ENCODE peak calls at places on chromosomes 16 and 17, in four cellular contexts. J, D, X and U are unnamed samples.
A peak's percentile ranks its signal among the peaks of the same experiment; 100 is the strongest.

GRCh38 chr17:40410082-40410481 is 7.6 kb downstream of the TOP2A start:
- DNase-seq in D (no peak), J (no peak), X (no peak), U (no peak)

GRCh38 chr16:81076566-81077076 is 417 bp downstream of the C16orf46 start:
- DNase-seq in J (peak; percentile 95), X (peak; percentile 87), D (peak; percentile 91), U (peak; percentile 37)

GRCh38 chr17:46071796-46072195 is 72.7 kb downstream of the STH start:
- DNase-seq in X (no peak), J (no peak), D (no peak), U (no peak)

GRCh38 chr17:57923182-57923872 is 31.9 kb downstream of the CUEDC1 start:
- DNase-seq in D (no peak), X (no peak), J (no peak), U (no peak)

GRCh38 chr16:964696-965395 is 5.9 kb downstream of the LMF1 start:
- DNase-seq in X (no peak), D (no peak), J (peak; percentile 73), U (peak; percentile 22)

GRCh38 chr17:64994781-64995538 is 61.6 kb downstream of the GNA13 start:
- DNase-seq in J (no peak), X (no peak), D (no peak), U (no peak)

GRCh38 chr17:72417627-72418026 is 296.8 kb downstream of the SOX9 start:
- DNase-seq in D (no peak), J (no peak), X (no peak), U (no peak)

GRCh38 chr16:88810868-88811599 is 694 bp downstream of the APRT start:
- DNase-seq in X (peak; percentile 87), J (peak; percentile 44), D (peak; percentile 82), U (no peak)

GRCh38 chr17:39208893-39209292 is 8.8 kb downstream of the RPL19 start:
- DNase-seq in D (no peak), J (no peak), X (peak; percentile 54), U (no peak)

GRCh38 chr17:67585077-67585602 is 132.6 kb upstream of the NOL11 start:
- DNase-seq in J (no peak), X (no peak), D (no peak), U (peak; percentile 54)

GRCh38 chr17:30236807-30237206 is 1.3 kb upstream of the SLC6A4 start:
- DNase-seq in D (peak; percentile 32), J (no peak), X (peak; percentile 70), U (no peak)

GRCh38 chr17:29291163-29291752 is 2.7 kb downstream of the NUFIP2 start:
- DNase-seq in D (no peak), J (no peak), X (peak; percentile 79), U (no peak)

GRCh38 chr17:18076941-18077340 is 10.8 kb upstream of the DRG2 start:
- DNase-seq in J (no peak), D (no peak), X (no peak), U (no peak)

GRCh38 chr17:15289285-15290185 is 24.4 kb upstream of the PMP22 start:
- DNase-seq in D (no peak), X (peak; percentile 97), J (no peak), U (no peak)

GRCh38 chr16:66512589-66513404 is 37.1 kb downstream of the TK2 start:
- DNase-seq in J (no peak), X (peak; percentile 86), D (no peak), U (no peak)

GRCh38 chr16:2710711-2711231 is 9.3 kb downstream of the PRSS27 start:
- DNase-seq in X (no peak), J (no peak), D (no peak), U (no peak)

GRCh38 chr16:62950351-62950750 is 914.1 kb upstream of the CDH8 start:
- DNase-seq in J (no peak), X (no peak), D (no peak), U (no peak)

GRCh38 chr17:39642675-39643074 is 5.7 kb downstream of the STARD3 start:
- DNase-seq in D (no peak), J (no peak), X (no peak), U (no peak)

GRCh38 chr17:6365187-6365943 is 69.6 kb downstream of the AIPL1 start:
- DNase-seq in D (no peak), J (no peak), X (peak; percentile 75), U (peak; percentile 66)

GRCh38 chr17:41678411-41678906 is 10.2 kb upstream of the EIF1 start:
- DNase-seq in J (no peak), X (peak; percentile 76), D (no peak), U (no peak)

DNA sequence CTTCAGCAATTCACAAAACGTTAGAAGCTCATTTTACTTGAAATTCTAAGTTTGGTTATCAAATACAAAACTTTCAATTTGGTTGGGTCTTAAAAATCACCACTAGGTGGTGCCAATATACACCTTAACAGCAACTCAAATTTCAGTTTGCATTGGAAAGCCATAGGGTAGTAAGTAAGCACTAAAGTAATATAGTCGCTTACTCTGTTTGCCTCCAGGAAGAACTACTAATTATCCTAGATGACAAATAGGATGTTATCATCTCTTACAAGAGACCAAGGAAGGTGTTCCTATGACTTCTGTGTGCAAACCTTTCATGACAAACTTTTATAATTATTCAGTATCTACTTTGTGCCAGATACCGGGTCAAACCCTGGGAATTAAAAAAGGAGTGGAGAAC is 93.3 kb downstream of the MYO1D start:
- DNase-seq in X (peak; percentile 69), J (no peak), D (no peak), U (no peak)
- H3K27ac ChIP-seq in X (no peak overlapping the region), J (no peak overlapping the region), D (no peak overlapping the region), U (peak overlapping the region; percentile 28)

GRCh38 chr16:4948903-4949766 is 9.0 kb upstream of the SEC14L5 start:
- DNase-seq in X (no peak), D (no peak), J (no peak), U (no peak)
- H3K27ac ChIP-seq in X (no peak overlapping the region), D (no peak overlapping the region), J (no peak overlapping the region), U (no peak overlapping the region)

DNA sequence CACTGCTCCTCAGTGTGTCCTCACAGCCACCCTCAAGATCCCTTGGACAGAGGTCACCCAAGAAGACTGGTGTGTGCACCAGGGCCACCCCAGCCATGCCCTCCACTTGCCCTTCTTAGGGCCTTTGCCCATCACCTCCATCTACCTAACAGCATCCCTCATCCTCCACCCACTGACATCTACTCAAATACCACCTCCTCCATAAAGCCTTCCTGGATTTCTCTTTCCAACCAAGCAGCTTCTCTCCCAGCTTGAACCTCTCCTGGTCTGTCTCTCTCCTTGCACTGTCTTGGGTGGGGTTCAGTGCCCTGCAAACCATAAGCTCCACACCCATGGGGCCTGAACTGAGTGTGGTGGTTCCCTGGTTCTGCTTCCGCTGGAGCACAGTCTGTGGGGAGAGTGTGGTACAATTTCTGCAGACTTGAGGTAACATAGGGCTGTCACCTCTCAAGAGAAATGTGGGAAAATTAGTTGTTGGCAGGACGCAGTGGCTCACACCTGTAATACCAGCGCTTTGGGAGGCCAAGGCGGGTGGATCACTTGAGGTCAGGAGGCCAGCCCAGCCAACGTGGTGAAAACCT is 14.4 kb downstream of the KATNB1 start:
- DNase-seq in X (no peak), D (no peak), J (no peak), U (no peak)
- H3K27ac ChIP-seq in X (no peak overlapping the region), D (no peak overlapping the region), J (no peak overlapping the region), U (no peak overlapping the region)

DNA sequence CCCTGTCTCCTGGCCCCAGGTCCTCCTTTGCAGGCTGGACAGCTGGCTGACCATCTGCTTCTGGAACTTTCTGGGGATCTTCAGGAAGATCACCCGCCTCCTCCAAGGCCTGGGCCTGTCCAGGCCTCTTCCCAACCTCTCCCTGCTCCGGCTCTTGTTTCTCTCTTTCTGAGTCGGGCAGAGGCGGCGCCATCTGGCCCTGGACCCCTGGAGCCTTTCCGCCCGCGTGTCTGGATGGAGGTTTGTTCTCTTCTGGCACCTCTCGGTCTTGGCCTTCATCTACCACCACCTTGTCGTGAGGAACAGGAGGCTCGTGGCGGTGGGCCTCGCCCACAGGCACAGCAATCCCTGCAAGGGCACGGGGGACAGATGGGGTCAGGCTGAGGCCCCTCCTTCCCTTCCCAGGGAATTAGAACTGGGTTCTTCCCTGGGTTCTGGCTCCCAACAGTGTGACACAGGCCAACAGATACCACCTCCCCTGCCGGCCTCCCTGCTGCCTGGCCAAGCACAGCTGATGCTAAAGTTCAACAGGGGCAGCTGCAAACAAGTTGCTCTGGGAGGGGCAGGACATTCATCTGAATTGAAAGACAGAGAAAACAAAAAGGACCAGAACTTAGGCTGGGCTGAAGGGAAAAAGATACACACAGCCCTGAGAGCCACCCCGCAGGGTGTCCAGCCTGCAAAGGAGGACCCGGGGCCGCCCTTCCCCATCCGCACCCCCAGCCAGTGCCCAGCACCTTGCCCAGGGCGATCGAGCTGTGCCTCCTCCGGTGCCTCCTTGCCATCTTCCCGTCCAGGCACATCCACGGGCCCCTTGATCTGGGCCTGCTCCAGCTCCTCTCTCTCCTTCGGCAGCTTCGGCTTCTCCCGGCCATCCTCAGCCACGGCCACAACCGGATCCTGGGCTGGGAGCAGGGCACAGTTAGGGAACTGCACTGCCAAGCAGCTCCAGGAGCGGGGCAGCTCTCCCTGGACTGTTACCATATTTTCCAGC is 13.5 kb downstream of the NDUFAF8 start:
- DNase-seq in X (no peak), D (no peak), J (no peak), U (no peak)
- H3K27ac ChIP-seq in X (no peak overlapping the region), D (no peak overlapping the region), J (no peak overlapping the region), U (no peak overlapping the region)

GRCh38 chr17:75573994-75574393 is 13.6 kb upstream of the MYO15B start:
- DNase-seq in X (no peak), D (no peak), J (no peak), U (no peak)
- H3K27ac ChIP-seq in X (no peak overlapping the region), D (no peak overlapping the region), J (no peak overlapping the region), U (no peak overlapping the region)

GRCh38 chr17:16361874-16362273 is 8.6 kb upstream of the CENPV start:
- DNase-seq in J (no peak), X (no peak), D (no peak), U (no peak)
- H3K27ac ChIP-seq in J (no peak overlapping the region), X (no peak overlapping the region), D (no peak overlapping the region), U (no peak overlapping the region)

GRCh38 chr17:2372180-2372579 is 28.7 kb downstream of the MNT start:
- DNase-seq in X (no peak), D (no peak), J (no peak), U (no peak)
- H3K27ac ChIP-seq in X (no peak overlapping the region), D (no peak overlapping the region), J (no peak overlapping the region), U (no peak overlapping the region)

DNA sequence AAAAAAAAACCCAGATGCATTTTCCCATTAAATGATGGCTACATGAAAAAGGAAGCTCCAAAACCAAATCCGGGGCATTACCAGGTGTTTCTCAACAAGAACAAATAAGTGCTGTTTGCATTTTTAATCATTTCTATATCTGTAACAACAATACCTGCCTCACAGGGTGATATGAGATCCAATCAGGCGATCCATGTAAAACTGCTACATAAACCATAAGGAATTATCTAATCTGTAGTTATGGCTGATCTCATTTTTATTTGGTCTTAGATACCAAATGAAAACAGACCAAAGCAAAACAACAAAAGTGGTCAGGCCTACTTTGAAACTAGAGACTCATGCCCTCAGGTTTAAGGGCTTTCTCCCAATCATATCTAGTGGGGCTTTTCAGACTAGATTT is 28.3 kb downstream of the XPO6 start:
- DNase-seq in J (no peak), X (no peak), D (no peak), U (no peak)
- H3K27ac ChIP-seq in J (peak overlapping the region; percentile 18), X (no peak overlapping the region), D (no peak overlapping the region), U (no peak overlapping the region)